ENCODE peak calls at places on chromosomes 7 and 10, in four cellular contexts. P is Peyer's patch, W is thoracic aorta, U is tibial artery. E is an unnamed sample.
A peak's percentile ranks its signal among the peaks of the same experiment; 100 is the strongest.

GRCh38 chr7:66627151-66627681 is 1.5 kb upstream of the KCTD7 start:
- DNase-seq in U (no peak), W (no peak), P (no peak), E (peak; percentile 54)

GRCh38 chr10:125283191-125283590 is 122.8 kb upstream of the CTBP2 start:
- DNase-seq in W (no peak), U (no peak), P (no peak), E (no peak)

GRCh38 chr7:73978681-73979563 is 49.1 kb upstream of the ELN start:
- DNase-seq in U (peak; percentile 23), W (no peak), P (no peak), E (no peak)

GRCh38 chr10:15642095-15642494 is 77.6 kb downstream of the ITGA8 start:
- DNase-seq in U (no peak), W (no peak), P (no peak), E (peak; percentile 84)

GRCh38 chr7:43534110-43534509 is 48.8 kb upstream of the STK17A start:
- DNase-seq in P (no peak), W (no peak), U (no peak), E (peak; percentile 31)

GRCh38 chr7:119377-120163 is 72.8 kb upstream of the FAM20C start:
- DNase-seq in P (peak; percentile 14), U (peak; percentile 63), W (no peak), E (peak; percentile 66)

GRCh38 chr7:74476546-74477095 is 22.9 kb downstream of the GTF2IRD1 start:
- DNase-seq in P (no peak), W (no peak), U (no peak), E (no peak)

GRCh38 chr7:112802406-112802805 is 12.2 kb upstream of the TMEM168 start:
- DNase-seq in P (no peak), U (no peak), W (no peak), E (no peak)

GRCh38 chr10:128147669-128148068 is 21.4 kb upstream of the MKI67 start:
- DNase-seq in U (no peak), W (no peak), P (no peak), E (peak; percentile 73)

GRCh38 chr10:5545778-5546710 is 21.3 kb downstream of the CALML3 start:
- DNase-seq in U (peak; percentile 83), P (no peak), W (no peak), E (peak; percentile 65)

GRCh38 chr10:132627736-132628512 is 90.3 kb downstream of the INPP5A start:
- DNase-seq in P (no peak), W (peak; percentile 33), U (peak; percentile 72), E (peak; percentile 75)
- H3K4me3 ChIP-seq in P (no peak overlapping the region), W (no peak overlapping the region), U (peak overlapping the region; percentile 6), E (peak overlapping the region; percentile 9)

DNA sequence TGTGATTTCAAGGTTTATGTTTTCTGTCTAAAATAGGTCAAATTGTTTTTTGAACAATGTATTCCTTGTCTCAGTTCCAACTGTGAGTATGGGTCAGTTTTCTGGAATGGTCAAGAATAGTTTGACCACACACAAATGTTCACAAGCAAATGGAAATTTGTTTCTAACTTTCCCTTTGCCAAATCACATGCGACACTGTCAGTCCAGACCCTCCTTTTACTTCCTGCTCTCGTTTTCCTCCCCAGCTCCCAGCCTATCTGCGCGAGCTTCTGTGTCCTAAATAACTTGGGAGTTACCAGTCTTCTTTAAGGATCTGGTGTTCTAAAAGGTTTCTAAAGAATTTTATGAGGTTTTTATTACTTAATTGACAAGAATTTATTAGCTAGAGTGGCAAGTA is 266.0 kb upstream of the KLF6 start:
- DNase-seq in W (no peak), U (peak; percentile 81), P (no peak), E (peak; percentile 19)
- H3K4me3 ChIP-seq in W (peak overlapping the region; percentile 63), U (peak overlapping the region; percentile 39), P (peak overlapping the region; percentile 18), E (no peak overlapping the region)

GRCh38 chr10:119371704-119372663 is 164.6 kb downstream of the GRK5 start:
- DNase-seq in P (no peak), U (no peak), W (no peak), E (no peak)
- H3K4me3 ChIP-seq in P (no peak overlapping the region), U (no peak overlapping the region), W (no peak overlapping the region), E (no peak overlapping the region)

DNA sequence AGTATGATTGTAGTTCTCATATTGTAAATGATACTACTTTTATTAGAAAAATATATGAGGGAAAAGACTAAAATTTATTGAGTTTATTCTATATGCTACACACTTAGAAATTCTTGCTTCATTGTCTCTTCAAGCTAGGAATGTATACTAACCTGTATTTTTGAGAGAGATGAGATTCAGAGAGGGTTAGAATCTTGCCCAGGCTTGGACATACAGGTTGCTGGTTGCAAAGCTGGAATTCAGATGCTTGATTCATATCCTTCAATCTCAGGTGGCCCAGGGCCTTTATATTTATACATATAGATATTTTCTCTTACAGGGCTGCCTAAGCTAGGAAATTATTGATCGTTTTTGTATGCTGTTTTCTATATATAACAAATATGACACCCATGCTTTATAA is 324.2 kb downstream of the CDK14 start:
- DNase-seq in W (no peak), P (no peak), U (no peak), E (no peak)
- H3K4me3 ChIP-seq in W (no peak overlapping the region), P (no peak overlapping the region), U (no peak overlapping the region), E (no peak overlapping the region)

GRCh38 chr10:115979576-115979975 is 293.4 kb downstream of the GFRA1 start:
- DNase-seq in P (no peak), U (no peak), W (no peak), E (no peak)

GRCh38 chr10:115982076-115982475 is 290.9 kb downstream of the GFRA1 start:
- DNase-seq in W (no peak), P (no peak), U (no peak), E (no peak)

GRCh38 chr10:115980470-115980869 is 292.5 kb downstream of the GFRA1 start:
- DNase-seq in P (no peak), U (no peak), W (no peak), E (no peak)

GRCh38 chr10:115982526-115982925 is 290.5 kb downstream of the GFRA1 start:
- DNase-seq in P (no peak), U (no peak), W (no peak), E (no peak)

GRCh38 chr10:115981056-115981455 is 291.9 kb downstream of the GFRA1 start:
- DNase-seq in P (no peak), W (no peak), U (no peak), E (peak; percentile 12)
- H3K4me3 ChIP-seq in P (no peak overlapping the region), W (peak overlapping the region; percentile 48), U (peak overlapping the region; percentile 13), E (peak overlapping the region; percentile 8)

GRCh38 chr7:82450759-82451158 is 7.2 kb upstream of the CACNA2D1 start:
- DNase-seq in P (no peak), W (no peak), U (no peak), E (no peak)
- H3K4me3 ChIP-seq in P (no peak overlapping the region), W (no peak overlapping the region), U (no peak overlapping the region), E (no peak overlapping the region)

GRCh38 chr10:132576671-132577349 is 39.2 kb downstream of the INPP5A start:
- DNase-seq in P (no peak), U (no peak), W (no peak), E (no peak)
- H3K4me3 ChIP-seq in P (no peak overlapping the region), U (no peak overlapping the region), W (no peak overlapping the region), E (no peak overlapping the region)

E was measured in foreskin fibroblast.